ENCODE peak calls at places on chromosomes 5 and 9, in eight cellular contexts. E is Caco-2; Y is PC-3; R is CD8-positive, alpha-beta memory T cell; N is DND-41; J is CD4-positive, alpha-beta memory T cell; Z is lung; L is pancreas. H is an unnamed sample.

GRCh38 chr9:37938121-37938906 is 34.4 kb upstream of the SLC25A51 start:
- DNase-seq in J (no peak), R (no peak), Z (no peak), L (no peak), Y (peak; percentile 80), N (no peak), E (no peak), H (no peak)

GRCh38 chr5:50406874-50407273 is 34.2 kb downstream of the EMB start:
- DNase-seq in N (no peak), E (no peak), Y (no peak), Z (no peak), R (no peak), L (no peak), J (no peak), H (no peak)

GRCh38 chr5:158992104-158992740 is 107.5 kb downstream of the EBF1 start:
- DNase-seq in E (no peak), J (no peak), N (no peak), L (no peak), R (no peak), Z (no peak), Y (no peak), H (no peak)

GRCh38 chr9:91810286-91810905 is 139.6 kb downstream of the ROR2 start:
- DNase-seq in J (no peak), Z (no peak), Y (no peak), N (no peak), E (no peak), L (no peak), R (no peak), H (no peak)

GRCh38 chr9:14838701-14839100 is 71.5 kb downstream of the FREM1 start:
- DNase-seq in L (no peak), E (no peak), Y (no peak), R (no peak), N (no peak), J (no peak), Z (no peak), H (no peak)

GRCh38 chr9:111646417-111646816 is 15.0 kb upstream of the GNG10 start:
- DNase-seq in Y (no peak), R (no peak), J (no peak), N (no peak), Z (no peak), E (no peak), L (no peak), H (no peak)

GRCh38 chr9:98997580-98997979 is 53.9 kb downstream of the COL15A1 start:
- DNase-seq in N (peak; percentile 27), E (no peak), J (no peak), L (no peak), R (no peak), Y (no peak), Z (no peak), H (no peak)

GRCh38 chr9:92563701-92564100 is 27.9 kb upstream of the ECM2 start:
- DNase-seq in N (no peak), L (no peak), E (no peak), J (no peak), Y (no peak), Z (no peak), R (no peak), H (no peak)

GRCh38 chr5:159668556-159668955 is 247.7 kb upstream of the ADRA1B start:
- DNase-seq in R (no peak), Z (no peak), E (no peak), Y (no peak), N (no peak), J (no peak), L (no peak), H (no peak)

GRCh38 chr9:77514886-77515711 is 133.0 kb downstream of the GNA14 start:
- DNase-seq in Z (no peak), Y (peak; percentile 75), J (no peak), E (no peak), R (no peak), L (no peak), N (no peak), H (no peak)

GRCh38 chr5:143001764-143002351 is 231.7 kb downstream of the ARHGAP26 start:
- DNase-seq in R (peak; percentile 51), J (no peak), Y (peak; percentile 16), E (no peak), L (no peak), Z (no peak), N (peak; percentile 61), H (no peak)

GRCh38 chr5:150505041-150505511 is 2.9 kb upstream of the NDST1 start:
- DNase-seq in J (no peak), R (no peak), N (no peak), E (no peak), Y (no peak), L (no peak), Z (no peak), H (no peak)
- H3K4me1 ChIP-seq in J (no peaks in the 10 kb centered on the region), R (no peaks in the 10 kb centered on the region), N (peaks cover 10% of the 10 kb centered on the region), E (peaks cover 45% of the 10 kb centered on the region), Y (peaks cover 7% of the 10 kb centered on the region), L (peaks cover 76% of the 10 kb centered on the region), Z (peaks cover 56% of the 10 kb centered on the region), H (no peaks in the 10 kb centered on the region)

DNA sequence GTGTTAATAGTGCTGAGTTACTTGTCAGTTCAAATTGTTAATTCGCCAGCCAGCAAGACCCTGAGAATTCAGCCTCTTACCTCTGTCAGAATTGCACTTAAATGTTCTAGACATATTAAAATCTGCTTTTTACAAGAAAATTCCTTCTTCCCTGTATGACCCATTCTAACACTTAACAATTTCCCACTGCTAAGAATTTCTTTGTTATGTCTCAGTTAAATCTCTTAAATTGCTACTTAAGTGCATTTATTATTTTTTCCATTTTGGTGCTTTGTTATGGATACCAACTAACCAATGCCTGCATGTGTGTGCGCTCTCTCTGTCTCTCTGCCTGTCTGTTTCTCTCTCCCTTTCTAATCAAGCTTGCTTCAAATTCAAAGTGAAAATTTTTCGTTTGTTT is 44.9 kb downstream of the IZUMO3 start:
- DNase-seq in L (no peak), Y (no peak), Z (no peak), E (no peak), J (no peak), N (no peak), R (no peak), H (no peak)
- H3K4me3 ChIP-seq in L (no peak overlapping the region), Y (no peak overlapping the region), Z (no peak overlapping the region), E (no peak overlapping the region), J (no peak overlapping the region), N (no peak overlapping the region), R (no peak overlapping the region), H (no peak overlapping the region)

GRCh38 chr5:68290260-68290674 is 74.7 kb downstream of the PIK3R1 start:
- DNase-seq in R (no peak), L (no peak), N (no peak), Y (no peak), E (no peak), Z (no peak), J (no peak), H (no peak)
- H3K4me1 ChIP-seq in R (peaks cover 61% of the 10 kb centered on the region), L (peaks cover 34% of the 10 kb centered on the region), N (peaks cover 42% of the 10 kb centered on the region), Y (peaks cover 2% of the 10 kb centered on the region), E (peaks cover 20% of the 10 kb centered on the region), Z (peaks cover 20% of the 10 kb centered on the region), J (peaks cover 68% of the 10 kb centered on the region), H (peaks cover 43% of the 10 kb centered on the region)

GRCh38 chr5:59036274-59036961 is 453.5 kb downstream of the RAB3C start:
- DNase-seq in L (no peak), Y (peak; percentile 86), N (no peak), J (peak; percentile 34), Z (peak; percentile 62), E (peak; percentile 64), R (peak; percentile 60), H (peak; percentile 79)

GRCh38 chr5:59037041-59037440 is 454.2 kb downstream of the RAB3C start:
- DNase-seq in N (no peak), R (no peak), E (no peak), L (no peak), Z (no peak), Y (no peak), J (no peak), H (no peak)

GRCh38 chr5:59034498-59035186 is 451.8 kb downstream of the RAB3C start:
- DNase-seq in Z (no peak), L (no peak), J (peak; percentile 44), E (peak; percentile 50), R (peak; percentile 50), N (no peak), Y (peak; percentile 35), H (peak; percentile 35)

GRCh38 chr5:59037453-59038168 is 454.7 kb downstream of the RAB3C start:
- DNase-seq in Z (no peak), L (no peak), N (no peak), R (no peak), J (no peak), E (no peak), Y (no peak), H (no peak)

DNA sequence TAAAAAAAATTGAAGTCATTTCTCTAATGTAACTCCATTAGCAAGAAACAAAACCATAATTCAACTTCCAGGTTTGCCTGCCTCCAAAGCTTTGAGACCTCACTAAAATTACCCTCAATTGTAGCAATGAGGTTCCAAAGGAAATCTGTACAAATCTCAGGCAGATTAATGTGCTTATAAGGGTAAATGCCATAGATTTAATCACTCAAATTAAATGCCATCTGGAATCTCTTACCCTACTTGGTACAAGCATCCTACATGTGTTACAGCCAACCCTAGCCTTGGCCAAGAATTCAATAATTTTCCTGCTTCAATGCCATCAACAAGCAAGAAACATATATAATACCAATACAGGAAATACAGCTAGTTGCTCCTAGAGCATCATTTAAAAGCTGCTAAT is 452.8 kb downstream of the RAB3C start:
- DNase-seq in E (no peak), J (no peak), N (no peak), Y (no peak), Z (no peak), L (no peak), R (no peak), H (no peak)
- H3K4me3 ChIP-seq in E (no peak overlapping the region), J (no peak overlapping the region), N (no peak overlapping the region), Y (peak overlapping the region; percentile 34), Z (no peak overlapping the region), L (no peak overlapping the region), R (peak overlapping the region; percentile 76), H (no peak overlapping the region)

DNA sequence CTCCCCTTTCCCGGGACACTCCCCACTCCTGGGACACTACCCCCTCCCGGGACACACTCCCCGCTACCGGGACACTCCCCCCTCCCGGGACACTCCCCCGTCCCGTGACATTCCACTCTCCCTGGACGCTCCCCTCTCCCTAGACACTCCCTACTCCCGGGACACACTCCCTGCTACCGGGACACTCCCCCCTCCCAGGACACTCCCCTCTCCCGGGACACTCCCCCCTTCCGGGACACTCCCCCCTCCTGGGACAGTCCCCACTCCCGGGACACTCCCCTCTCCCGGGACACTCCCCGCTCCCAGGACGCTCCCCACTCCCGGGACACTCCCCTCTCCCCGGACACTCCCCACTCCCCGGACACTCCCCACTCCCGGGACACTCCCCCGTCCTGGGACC is 96.0 kb downstream of the RXRA start:
- DNase-seq in E (no peak), Y (no peak), L (no peak), J (no peak), R (no peak), N (no peak), Z (peak; percentile 83), H (no peak)
- H3K4me1 ChIP-seq in E (no peaks in the 10 kb centered on the region), Y (no peaks in the 10 kb centered on the region), L (no peaks in the 10 kb centered on the region), J (no peaks in the 10 kb centered on the region), R (no peaks in the 10 kb centered on the region), N (no peaks in the 10 kb centered on the region), Z (peaks cover 8% of the 10 kb centered on the region), H (no peaks in the 10 kb centered on the region)

GRCh38 chr5:14173419-14174234 is 30.5 kb downstream of the TRIO start:
- DNase-seq in E (no peak), N (no peak), J (no peak), Z (no peak), R (no peak), Y (no peak), L (no peak), H (no peak)
- H3K4me3 ChIP-seq in E (no peak overlapping the region), N (no peak overlapping the region), J (no peak overlapping the region), Z (no peak overlapping the region), R (no peak overlapping the region), Y (no peak overlapping the region), L (no peak overlapping the region), H (no peak overlapping the region)

GRCh38 chr9:134367061-134367460 is 40.8 kb downstream of the RXRA start:
- DNase-seq in J (no peak), Y (no peak), Z (no peak), N (no peak), E (no peak), R (no peak), L (no peak), H (no peak)
- H3K4me1 ChIP-seq in J (no peaks in the 10 kb centered on the region), Y (no peaks in the 10 kb centered on the region), Z (peaks cover 8% of the 10 kb centered on the region), N (no peaks in the 10 kb centered on the region), E (peaks cover 15% of the 10 kb centered on the region), R (no peaks in the 10 kb centered on the region), L (peaks cover 19% of the 10 kb centered on the region), H (no peaks in the 10 kb centered on the region)